ENCODE peak calls at places on chromosomes 3 and 15, in eight cellular contexts. One of them, this sample, is unnamed.
A peak's percentile ranks its signal among the peaks of the same experiment; 100 is the strongest.

GRCh38 chr3:67109651-67110204 is 111.6 kb downstream of the KBTBD8 start:
- DNase-seq in A549: peak; percentile 4
- DNase-seq in sigmoid colon: peak; percentile 58
- DNase-seq in ovary: no peak
- DNase-seq in suprapubic skin: no peak
- DNase-seq in stomach: no peak
- DNase-seq in tibial nerve: no peak
- DNase-seq in SK-N-SH: peak; percentile 2
- DNase-seq in this sample: no peak

GRCh38 chr3:25895443-25895842 is 105.6 kb downstream of the OXSM start:
- DNase-seq in sigmoid colon: no peak
- DNase-seq in tibial nerve: no peak
- DNase-seq in SK-N-SH: no peak
- DNase-seq in A549: no peak
- DNase-seq in ovary: no peak
- DNase-seq in suprapubic skin: no peak
- DNase-seq in stomach: no peak
- DNase-seq in this sample: no peak

GRCh38 chr3:8579101-8579500 is 65.5 kb downstream of the SSUH2 start:
- DNase-seq in ovary: no peak
- DNase-seq in suprapubic skin: no peak
- DNase-seq in A549: no peak
- DNase-seq in tibial nerve: no peak
- DNase-seq in sigmoid colon: no peak
- DNase-seq in SK-N-SH: no peak
- DNase-seq in stomach: no peak
- DNase-seq in this sample: no peak

GRCh38 chr3:71514621-71515020 is 68.9 kb downstream of the FOXP1 start:
- DNase-seq in tibial nerve: no peak
- DNase-seq in ovary: no peak
- DNase-seq in A549: no peak
- DNase-seq in suprapubic skin: no peak
- DNase-seq in sigmoid colon: no peak
- DNase-seq in SK-N-SH: no peak
- DNase-seq in stomach: no peak
- DNase-seq in this sample: no peak

GRCh38 chr15:70375006-70375409 is 277.3 kb upstream of the TLE3 start:
- DNase-seq in A549: peak; percentile 80
- DNase-seq in ovary: no peak
- DNase-seq in sigmoid colon: peak; percentile 80
- DNase-seq in tibial nerve: no peak
- DNase-seq in SK-N-SH: peak; percentile 74
- DNase-seq in stomach: no peak
- DNase-seq in suprapubic skin: peak; percentile 61
- DNase-seq in this sample: peak; percentile 30

GRCh38 chr3:132911741-132912415 is 126.3 kb upstream of the TMEM108 start:
- DNase-seq in sigmoid colon: no peak
- DNase-seq in SK-N-SH: no peak
- DNase-seq in ovary: no peak
- DNase-seq in stomach: no peak
- DNase-seq in A549: no peak
- DNase-seq in suprapubic skin: no peak
- DNase-seq in tibial nerve: no peak
- DNase-seq in this sample: no peak

GRCh38 chr15:62444104-62445027 is 279.3 kb upstream of the C2CD4B start:
- DNase-seq in tibial nerve: no peak
- DNase-seq in SK-N-SH: no peak
- DNase-seq in stomach: no peak
- DNase-seq in sigmoid colon: peak; percentile 75
- DNase-seq in suprapubic skin: no peak
- DNase-seq in A549: no peak
- DNase-seq in ovary: no peak
- DNase-seq in this sample: no peak

GRCh38 chr3:171862993-171863521 is 19.9 kb downstream of the TMEM212 start:
- DNase-seq in stomach: no peak
- DNase-seq in tibial nerve: no peak
- DNase-seq in suprapubic skin: no peak
- DNase-seq in ovary: peak; percentile 43
- DNase-seq in SK-N-SH: no peak
- DNase-seq in A549: no peak
- DNase-seq in sigmoid colon: no peak
- DNase-seq in this sample: no peak

GRCh38 chr15:60941448-60941847 is 287.7 kb downstream of the RORA start:
- DNase-seq in stomach: no peak
- DNase-seq in tibial nerve: no peak
- DNase-seq in suprapubic skin: no peak
- DNase-seq in ovary: no peak
- DNase-seq in A549: no peak
- DNase-seq in SK-N-SH: no peak
- DNase-seq in sigmoid colon: no peak
- DNase-seq in this sample: no peak

GRCh38 chr3:31565288-31565687 is 32.6 kb downstream of the STT3B start:
- DNase-seq in suprapubic skin: no peak
- DNase-seq in ovary: no peak
- DNase-seq in SK-N-SH: no peak
- DNase-seq in sigmoid colon: no peak
- DNase-seq in stomach: no peak
- DNase-seq in A549: no peak
- DNase-seq in tibial nerve: no peak
- DNase-seq in this sample: no peak

GRCh38 chr15:85035980-85036379 is 54.3 kb downstream of the PDE8A start:
- DNase-seq in stomach: no peak
- DNase-seq in sigmoid colon: no peak
- DNase-seq in ovary: no peak
- DNase-seq in A549: no peak
- DNase-seq in suprapubic skin: no peak
- DNase-seq in tibial nerve: no peak
- DNase-seq in SK-N-SH: no peak
- DNase-seq in this sample: no peak

GRCh38 chr3:169769287-169770181 is at the start of gene ACTRT3:
- DNase-seq in stomach: peak; percentile 76
- DNase-seq in tibial nerve: peak; percentile 30
- DNase-seq in SK-N-SH: peak; percentile 84
- DNase-seq in suprapubic skin: peak; percentile 83
- DNase-seq in sigmoid colon: peak; percentile 79
- DNase-seq in A549: peak; percentile 33
- DNase-seq in ovary: peak; percentile 60
- DNase-seq in this sample: peak; percentile 59

GRCh38 chr3:146374146-146374545 is 95.2 kb downstream of the PLSCR2 start:
- DNase-seq in SK-N-SH: no peak
- DNase-seq in A549: no peak
- DNase-seq in stomach: no peak
- DNase-seq in sigmoid colon: no peak
- DNase-seq in ovary: no peak
- DNase-seq in suprapubic skin: no peak
- DNase-seq in tibial nerve: no peak
- DNase-seq in this sample: no peak

GRCh38 chr3:79604681-79605080 is 163.1 kb downstream of the ROBO1 start:
- DNase-seq in ovary: no peak
- DNase-seq in suprapubic skin: no peak
- DNase-seq in SK-N-SH: no peak
- DNase-seq in sigmoid colon: no peak
- DNase-seq in A549: no peak
- DNase-seq in stomach: no peak
- DNase-seq in tibial nerve: no peak
- DNase-seq in this sample: no peak

GRCh38 chr3:186003610-186004009 is 65.8 kb upstream of the TRA2B start:
- DNase-seq in A549: no peak
- DNase-seq in stomach: no peak
- DNase-seq in sigmoid colon: no peak
- DNase-seq in ovary: no peak
- DNase-seq in SK-N-SH: no peak
- DNase-seq in tibial nerve: no peak
- DNase-seq in suprapubic skin: no peak
- DNase-seq in this sample: no peak

DNA sequence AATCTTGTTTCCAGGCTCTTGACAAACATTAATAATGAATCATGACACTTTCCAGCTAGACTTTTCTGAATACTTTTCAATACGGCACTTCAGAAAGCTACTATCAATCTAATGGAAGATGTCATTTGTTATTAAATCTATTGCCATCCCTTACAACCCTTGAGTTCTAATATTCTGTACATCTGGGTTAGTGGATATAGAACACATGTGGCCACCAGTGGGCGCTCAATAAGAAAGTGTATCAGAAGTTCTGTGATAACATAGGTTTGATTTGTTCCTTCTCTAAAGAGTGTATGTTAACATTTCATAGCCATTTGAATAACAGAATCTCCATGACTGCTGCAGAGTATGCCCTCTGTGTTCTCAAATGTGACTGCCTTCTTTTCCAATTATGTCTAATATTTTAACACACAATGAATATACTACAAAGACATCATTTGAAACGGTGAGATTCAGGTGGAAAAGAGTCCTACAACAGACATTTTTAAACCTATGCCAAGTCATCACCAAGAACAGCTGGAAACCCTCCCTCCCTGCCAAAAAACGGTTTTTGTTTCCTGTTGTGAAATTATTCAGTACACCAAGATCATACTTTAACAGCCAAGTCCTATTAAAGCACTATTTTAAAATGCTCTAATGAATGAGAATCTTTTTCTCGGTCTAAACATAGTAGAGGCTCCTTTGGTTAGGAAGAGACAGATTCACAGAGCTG is 22.2 kb downstream of the ALDH1A2 start:
- DNase-seq in tibial nerve: peak; percentile 22
- DNase-seq in sigmoid colon: no peak
- DNase-seq in ovary: peak; percentile 25
- DNase-seq in A549: peak; percentile 28
- DNase-seq in stomach: peak; percentile 66
- DNase-seq in SK-N-SH: no peak
- DNase-seq in suprapubic skin: peak; percentile 48
- DNase-seq in this sample: no peak
- TF ChIP-seq CTCF in tibial nerve: peak; percentile 57
- TF ChIP-seq CTCF in sigmoid colon: no peak
- TF ChIP-seq CTCF in ovary: no peak
- TF ChIP-seq CTCF in A549: peak; percentile 81
- TF ChIP-seq CTCF in stomach: peak; percentile 54
- TF ChIP-seq CTCF in SK-N-SH: peak; percentile 83
- TF ChIP-seq CTCF in suprapubic skin: peak; percentile 6
- TF ChIP-seq CTCF in this sample: peak; percentile 52

DNA sequence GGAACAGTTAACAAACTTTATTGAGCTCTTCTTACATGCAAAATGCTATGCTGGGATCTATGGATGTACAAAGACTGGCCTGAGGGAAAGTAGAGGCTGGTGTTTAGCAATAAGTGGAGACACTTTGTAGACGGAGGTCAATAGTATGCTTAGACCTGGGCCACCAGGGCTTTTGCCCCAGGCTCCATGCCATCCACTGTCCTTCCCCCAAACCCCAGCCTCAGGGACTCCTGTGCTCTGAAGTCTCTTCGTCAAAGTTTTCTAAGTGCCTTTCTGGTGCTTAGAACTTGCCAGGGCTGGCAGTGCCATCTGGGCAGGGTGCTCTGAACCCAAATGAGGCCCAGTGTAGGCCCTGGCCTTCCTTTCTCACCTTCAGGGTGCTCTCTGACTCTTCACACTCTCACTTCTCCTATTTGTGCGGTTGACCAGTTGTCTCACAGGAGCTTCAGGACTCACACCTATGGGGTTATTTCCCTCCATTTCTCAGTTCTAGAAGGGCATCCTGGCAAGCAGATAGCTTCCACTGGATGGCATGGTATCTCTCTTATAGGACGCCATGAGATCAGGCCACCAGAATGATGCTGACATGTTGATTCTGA is 21.8 kb upstream of the KCNAB1 start:
- DNase-seq in tibial nerve: no peak
- DNase-seq in ovary: no peak
- DNase-seq in A549: no peak
- DNase-seq in stomach: no peak
- DNase-seq in sigmoid colon: no peak
- DNase-seq in suprapubic skin: no peak
- DNase-seq in SK-N-SH: no peak
- DNase-seq in this sample: no peak
- TF ChIP-seq EP300 in tibial nerve: no peak
- TF ChIP-seq EP300 in ovary: no peak
- TF ChIP-seq EP300 in A549: no peak
- TF ChIP-seq EP300 in stomach: no peak
- TF ChIP-seq EP300 in sigmoid colon: no peak
- TF ChIP-seq EP300 in suprapubic skin: no peak
- TF ChIP-seq EP300 in SK-N-SH: no peak
- TF ChIP-seq EP300 in this sample: no peak

DNA sequence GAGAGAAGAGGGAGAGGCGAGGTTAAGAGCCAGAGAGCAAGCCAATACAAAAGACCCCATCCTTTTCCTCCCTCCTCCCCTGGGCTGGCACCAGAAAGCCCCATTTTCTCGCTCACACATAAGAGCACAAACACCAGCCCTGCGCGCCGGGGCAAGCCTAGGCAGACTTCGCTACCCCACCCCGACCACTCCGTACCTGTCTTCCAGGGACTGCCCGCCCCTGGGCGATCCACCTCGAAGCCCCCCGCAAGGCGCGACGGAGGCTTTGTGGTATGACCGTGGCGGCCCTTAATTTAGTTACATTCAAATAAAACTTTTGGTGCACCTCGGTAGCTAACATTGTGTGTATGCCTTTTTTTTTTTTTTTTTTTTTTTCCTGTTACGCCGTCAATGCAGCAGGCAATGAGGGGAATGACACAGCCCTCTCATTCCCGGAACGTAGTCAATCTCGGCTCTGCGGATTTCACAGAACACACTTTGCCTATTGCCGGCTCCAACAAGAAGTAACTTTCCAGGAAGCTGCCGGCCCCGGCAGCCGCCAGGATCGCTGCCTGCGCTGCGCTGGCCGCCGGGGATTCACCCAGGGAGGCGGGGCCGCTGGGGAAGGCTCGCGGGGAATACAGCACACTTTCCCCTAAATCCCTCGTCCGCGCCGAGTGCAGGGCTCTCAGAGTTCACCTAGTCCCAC is 7.7 kb downstream of the BCL6 start:
- DNase-seq in tibial nerve: peak; percentile 50
- DNase-seq in stomach: peak; percentile 80
- DNase-seq in ovary: peak; percentile 82
- DNase-seq in suprapubic skin: peak; percentile 89
- DNase-seq in sigmoid colon: peak; percentile 92
- DNase-seq in A549: no peak
- DNase-seq in SK-N-SH: peak; percentile 41
- DNase-seq in this sample: peak; percentile 94
- TF ChIP-seq CTCF in tibial nerve: no peak
- TF ChIP-seq CTCF in stomach: no peak
- TF ChIP-seq CTCF in ovary: no peak
- TF ChIP-seq CTCF in suprapubic skin: no peak
- TF ChIP-seq CTCF in sigmoid colon: peak; percentile 8
- TF ChIP-seq CTCF in A549: no peak
- TF ChIP-seq CTCF in SK-N-SH: no peak
- TF ChIP-seq CTCF in this sample: peak; percentile 19

DNA sequence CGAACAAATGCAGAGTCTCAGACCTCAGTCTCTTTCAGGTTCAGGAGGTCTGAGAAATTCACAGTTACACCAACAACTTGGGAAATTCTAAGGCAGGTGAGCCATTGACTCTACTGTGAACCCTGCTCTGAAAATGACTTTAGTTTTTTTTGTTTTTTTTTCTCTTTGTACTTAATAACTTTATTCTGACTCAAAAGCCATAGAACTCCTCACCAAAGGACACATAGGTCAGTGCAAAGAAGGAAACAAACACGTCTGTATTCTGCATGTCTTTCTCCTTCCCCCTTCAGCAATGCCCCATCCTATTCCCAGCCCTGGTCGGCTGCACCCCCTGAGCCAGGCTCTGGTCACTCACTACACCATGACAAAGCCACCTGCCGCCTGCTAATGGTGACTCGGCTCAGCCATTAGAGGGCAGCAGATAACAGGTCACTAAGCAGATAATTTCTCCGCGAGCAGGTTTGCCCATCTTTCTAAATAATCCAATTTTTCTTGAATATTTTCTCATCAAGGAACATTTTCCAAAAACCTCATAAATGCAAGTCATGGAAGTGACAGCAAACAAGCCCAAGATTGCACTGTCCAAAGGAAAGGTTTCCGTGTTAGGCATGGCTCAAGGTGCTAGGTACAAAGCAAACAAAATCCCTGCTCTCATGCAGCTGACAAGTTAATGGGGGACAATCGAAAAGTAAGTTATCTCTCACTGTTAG is 37.7 kb downstream of the TM4SF4 start:
- DNase-seq in SK-N-SH: peak; percentile 78
- DNase-seq in stomach: peak; percentile 67
- DNase-seq in ovary: peak; percentile 77
- DNase-seq in tibial nerve: peak; percentile 41
- DNase-seq in A549: peak; percentile 82
- DNase-seq in suprapubic skin: peak; percentile 73
- DNase-seq in sigmoid colon: peak; percentile 85
- DNase-seq in this sample: no peak
- TF ChIP-seq EP300 in SK-N-SH: no peak
- TF ChIP-seq EP300 in stomach: no peak
- TF ChIP-seq EP300 in ovary: no peak
- TF ChIP-seq EP300 in tibial nerve: peak; percentile 18
- TF ChIP-seq EP300 in A549: no peak
- TF ChIP-seq EP300 in suprapubic skin: no peak
- TF ChIP-seq EP300 in sigmoid colon: no peak
- TF ChIP-seq EP300 in this sample: no peak

This sample was measured in upper lobe of left lung.